ENCODE peak calls at places on chromosome 22, in eight cellular contexts. D is effector memory CD8-positive, alpha-beta T cell; R is activated CD4-positive, alpha-beta T cell treated with anti-CD3 and anti-CD28 coated beads for 24 hours; E is HAP-1; G is OCI-M1; Y is lung; U is islet precursor cell; H is G401. M is an unnamed sample.
A peak's percentile ranks its signal among the peaks of the same experiment; 100 is the strongest.

GRCh38 chr22:37442537-37442936 is 15.3 kb upstream of the ELFN2 start:
- DNase-seq in U (peak; percentile 22), Y (no peak), E (no peak), G (peak; percentile 16), H (no peak), R (no peak), D (no peak), M (no peak)

GRCh38 chr22:43883719-43884415 is 7.9 kb downstream of the PNPLA5 start:
- DNase-seq in H (no peak), G (no peak), U (no peak), Y (no peak), R (no peak), E (no peak), D (no peak), M (no peak)

GRCh38 chr22:44588348-44588747 is 90.3 kb upstream of the RTL6 start:
- DNase-seq in R (no peak), U (no peak), Y (no peak), E (no peak), G (no peak), H (no peak), D (no peak), M (no peak)

GRCh38 chr22:48310740-48311139 is 1516.9 kb downstream of the BRD1 start:
- DNase-seq in H (no peak), D (no peak), E (no peak), U (no peak), Y (no peak), G (no peak), R (no peak), M (no peak)

GRCh38 chr22:45009881-45010531 is at the start of gene PHF21B:
- DNase-seq in U (peak; percentile 89), R (no peak), D (no peak), H (peak; percentile 22), Y (no peak), G (no peak), E (peak; percentile 68), M (peak; percentile 79)

GRCh38 chr22:23180893-23181762 is 819 bp downstream of the BCR start:
- DNase-seq in Y (no peak), R (no peak), U (no peak), D (peak; percentile 35), E (no peak), H (no peak), G (no peak), M (no peak)

GRCh38 chr22:21593406-21594232 is 26.1 kb downstream of the UBE2L3 start:
- DNase-seq in G (no peak), E (no peak), Y (no peak), R (no peak), U (no peak), D (no peak), H (peak; percentile 65), M (no peak)

GRCh38 chr22:42688241-42688913 is 32.3 kb downstream of the A4GALT start:
- DNase-seq in H (no peak), R (no peak), E (peak; percentile 81), U (peak; percentile 96), Y (peak; percentile 81), D (no peak), G (peak; percentile 66), M (no peak)

GRCh38 chr22:34414467-34415440 is 494.5 kb upstream of the LARGE1 start:
- DNase-seq in U (peak; percentile 90), H (peak; percentile 5), Y (peak; percentile 30), D (no peak), R (no peak), G (peak; percentile 84), E (peak; percentile 58), M (peak; percentile 91)

GRCh38 chr22:41770715-41771452 is 29.6 kb upstream of the CCDC134 start:
- DNase-seq in G (no peak), D (no peak), U (no peak), E (no peak), Y (no peak), H (no peak), R (no peak), M (no peak)

GRCh38 chr22:20728523-20729190 is 45.3 kb upstream of the SERPIND1 start:
- DNase-seq in U (no peak), H (peak; percentile 82), G (no peak), R (no peak), D (no peak), E (no peak), Y (no peak), M (no peak)

GRCh38 chr22:17119481-17120202 is 1.5 kb downstream of the TMEM121B start:
- DNase-seq in U (peak; percentile 69), G (no peak), E (no peak), H (peak; percentile 18), R (no peak), D (no peak), Y (no peak), M (no peak)

GRCh38 chr22:44891791-44892190 is 118.0 kb downstream of the PHF21B start:
- DNase-seq in G (no peak), Y (no peak), U (peak; percentile 32), R (no peak), E (no peak), H (no peak), D (no peak), M (no peak)

GRCh38 chr22:41478891-41479521 is 10.1 kb downstream of the ACO2 start:
- DNase-seq in D (no peak), Y (peak; percentile 41), U (no peak), E (no peak), G (no peak), H (peak; percentile 71), R (no peak), M (no peak)

GRCh38 chr22:20567371-20567847 is 60.0 kb downstream of the MED15 start:
- DNase-seq in G (no peak), D (no peak), Y (no peak), R (no peak), U (peak; percentile 87), E (no peak), H (no peak), M (no peak)

GRCh38 chr22:46829140-46829891 is 66.9 kb downstream of the TBC1D22A start:
- DNase-seq in R (no peak), U (peak; percentile 37), H (no peak), E (peak; percentile 30), G (no peak), D (no peak), Y (no peak), M (no peak)

GRCh38 chr22:46148336-46148735 is 2.0 kb upstream of the PPARA start:
- DNase-seq in H (no peak), E (no peak), G (no peak), D (no peak), U (no peak), R (no peak), Y (no peak), M (no peak)

GRCh38 chr22:39208013-39208680 is 36.6 kb downstream of the PDGFB start:
- DNase-seq in D (no peak), U (peak; percentile 51), E (no peak), G (no peak), R (no peak), H (no peak), Y (no peak), M (no peak)

GRCh38 chr22:27919943-27920755 is 1.1 kb upstream of the PITPNB start:
- DNase-seq in Y (no peak), U (peak; percentile 83), R (no peak), E (peak; percentile 83), H (peak; percentile 61), D (no peak), G (peak; percentile 68), M (no peak)

GRCh38 chr22:36860821-36861659 is at the start of gene NCF4:
- DNase-seq in D (no peak), Y (peak; percentile 72), H (peak; percentile 3), E (no peak), U (no peak), R (no peak), G (peak; percentile 95), M (peak; percentile 19)

GRCh38 chr22:23256986-23257888 is 76.9 kb downstream of the BCR start:
- DNase-seq in H (no peak), Y (no peak), R (no peak), U (no peak), G (no peak), E (no peak), D (no peak), M (no peak)

GRCh38 chr22:32887293-32887692 is 85.8 kb downstream of the TIMP3 start:
- DNase-seq in D (no peak), E (no peak), H (no peak), U (no peak), R (no peak), Y (no peak), G (peak; percentile 77), M (no peak)

GRCh38 chr22:26674211-26675190 is 17.1 kb downstream of the MIAT start:
- DNase-seq in H (no peak), U (no peak), E (no peak), R (no peak), D (no peak), G (no peak), Y (no peak), M (peak; percentile 53)

GRCh38 chr22:22036588-22036987 is 54.0 kb upstream of the TOP3B start:
- DNase-seq in G (no peak), R (no peak), E (no peak), U (no peak), Y (no peak), H (no peak), D (no peak), M (no peak)

GRCh38 chr22:41638124-41638523 is 17.0 kb downstream of the XRCC6 start:
- DNase-seq in D (no peak), G (no peak), U (no peak), E (no peak), H (no peak), Y (peak; percentile 47), R (no peak), M (no peak)

GRCh38 chr22:19742160-19743066 is 18.2 kb upstream of the TBX1 start:
- DNase-seq in R (no peak), E (no peak), H (no peak), D (no peak), Y (no peak), G (no peak), U (no peak), M (no peak)

GRCh38 chr22:22558972-22559603 is at the start of gene PRAME:
- DNase-seq in H (peak; percentile 26), D (peak; percentile 75), G (peak; percentile 100), E (peak; percentile 55), Y (peak; percentile 42), R (peak; percentile 68), U (peak; percentile 74), M (peak; percentile 96)

M was measured in Jurkat, Clone E6-1.